ENCODE peak calls at places on chromosomes 6 and 20, in four cellular contexts. O is ovary; R is psoas muscle; A is naive thymus-derived CD4-positive, alpha-beta T cell. L is an unnamed sample. For H3K4me1, the result is how much of the 10 kb centered on the place peaks cover.

GRCh38 chr6:14734416-14735340 is 511.2 kb upstream of the JARID2 start:
- DNase-seq in R (no peak), O (no peak), A (peak), L (no peak)

GRCh38 chr6:152637422-152638047 is 373 bp upstream of the SYNE1 start:
- DNase-seq in R (no peak), A (no peak), O (no peak), L (peak)

GRCh38 chr6:14429396-14429795 is 311.8 kb downstream of the CD83 start:
- DNase-seq in R (no peak), A (no peak), O (no peak), L (no peak)

GRCh38 chr6:7726416-7727149 is 684 bp downstream of the BMP6 start:
- DNase-seq in R (peak), A (no peak), O (peak), L (peak)

GRCh38 chr6:35148167-35148741 is 7.1 kb upstream of the TCP11 start:
- DNase-seq in R (no peak), A (no peak), O (no peak), L (peak)

GRCh38 chr6:5085638-5086293 is 625 bp downstream of the PPP1R3G start:
- DNase-seq in O (peak), R (peak), A (no peak), L (peak)

GRCh38 chr20:23399568-23400241 is 21.6 kb downstream of the NAPB start:
- DNase-seq in R (no peak), A (no peak), O (no peak), L (no peak)

GRCh38 chr6:167139761-167140160 is 16.9 kb downstream of the CCR6 start:
- DNase-seq in A (no peak), R (no peak), O (no peak), L (no peak)

GRCh38 chr6:140486468-140487361 is 1112.3 kb upstream of the CITED2 start:
- DNase-seq in O (no peak), R (no peak), A (no peak), L (no peak)

GRCh38 chr6:90095788-90096187 is 200.9 kb downstream of the BACH2 start:
- DNase-seq in A (no peak), O (no peak), R (no peak), L (no peak)

GRCh38 chr6:85574932-85575598 is 18.6 kb downstream of the SNX14 start:
- DNase-seq in A (no peak), R (no peak), O (no peak), L (peak)

GRCh38 chr20:56987992-56988391 is 278.4 kb downstream of the BMP7 start:
- DNase-seq in A (no peak), O (no peak), R (no peak), L (no peak)

GRCh38 chr6:1406306-1407058 is 17.1 kb downstream of the FOXF2 start:
- DNase-seq in R (no peak), O (no peak), A (no peak), L (no peak)

GRCh38 chr6:1665214-1665613 is 55.5 kb downstream of the FOXC1 start:
- DNase-seq in A (no peak), R (no peak), O (no peak), L (no peak)

GRCh38 chr20:60851826-60852704 is 400.0 kb upstream of the CDH4 start:
- DNase-seq in R (no peak), A (no peak), O (no peak), L (no peak)

GRCh38 chr20:41182296-41183212 is 45.2 kb downstream of the PLCG1 start:
- DNase-seq in R (no peak), A (no peak), O (no peak), L (no peak)

GRCh38 chr6:10256113-10256690 is 158.7 kb downstream of the TFAP2A start:
- DNase-seq in O (no peak), A (no peak), R (no peak), L (no peak)

DNA sequence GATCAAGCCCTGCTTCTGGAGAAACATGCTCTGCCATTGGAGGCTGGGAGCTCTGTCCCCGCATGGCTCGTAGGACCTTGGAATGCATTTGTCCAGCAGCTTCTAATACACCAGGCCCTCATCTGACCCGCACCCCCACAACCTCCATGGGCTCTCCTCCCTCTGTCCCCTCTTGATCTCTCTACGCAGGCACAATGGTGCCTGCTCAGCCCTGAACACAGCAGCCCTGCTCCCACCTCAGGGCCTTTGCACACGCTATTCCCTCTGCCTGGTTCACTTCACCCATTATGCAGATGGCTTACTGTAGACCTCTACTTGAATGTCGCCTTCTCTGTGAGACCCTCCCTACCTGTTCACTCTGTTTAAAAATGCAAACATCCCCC is 27.0 kb upstream of the PTGIS start:
- DNase-seq in O (no peak), R (no peak), A (no peak), L (no peak)
- H3K4me1 ChIP-seq in O (under half), R (under half), A (under half), L (under half)

DNA sequence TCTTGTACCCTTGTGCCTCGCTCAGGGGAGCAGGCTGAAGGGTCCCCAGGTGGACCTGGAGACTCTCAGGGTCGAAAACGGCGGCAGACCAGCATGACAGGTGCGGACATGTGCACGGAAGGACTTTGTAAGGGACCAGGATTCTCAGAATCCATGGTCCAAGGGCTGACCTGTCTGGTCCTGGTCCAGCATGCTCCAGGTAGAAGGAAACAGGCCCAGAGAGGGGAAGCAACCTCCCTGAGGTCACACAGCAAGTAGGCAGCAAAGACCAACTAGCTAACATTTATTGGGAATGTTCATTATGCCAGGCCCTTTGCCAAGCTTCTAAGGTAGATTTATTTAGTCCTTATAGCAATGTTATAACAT is 5.9 kb downstream of the CDKN1A start:
- DNase-seq in R (no peak), O (no peak), A (no peak), L (no peak)
- H3K4me1 ChIP-seq in R (under half), O (under half), A (under half), L (under half)

GRCh38 chr6:56756791-56757582 is 114.3 kb upstream of the DST start:
- DNase-seq in O (no peak), R (no peak), A (no peak), L (no peak)

GRCh38 chr6:56758120-56758519 is 115.4 kb upstream of the DST start:
- DNase-seq in O (no peak), R (no peak), A (no peak), L (no peak)

GRCh38 chr6:56756219-56756789 is 113.6 kb upstream of the DST start:
- DNase-seq in R (no peak), A (no peak), O (no peak), L (no peak)

GRCh38 chr6:56758553-56758952 is 115.9 kb upstream of the DST start:
- DNase-seq in A (no peak), R (no peak), O (no peak), L (no peak)

DNA sequence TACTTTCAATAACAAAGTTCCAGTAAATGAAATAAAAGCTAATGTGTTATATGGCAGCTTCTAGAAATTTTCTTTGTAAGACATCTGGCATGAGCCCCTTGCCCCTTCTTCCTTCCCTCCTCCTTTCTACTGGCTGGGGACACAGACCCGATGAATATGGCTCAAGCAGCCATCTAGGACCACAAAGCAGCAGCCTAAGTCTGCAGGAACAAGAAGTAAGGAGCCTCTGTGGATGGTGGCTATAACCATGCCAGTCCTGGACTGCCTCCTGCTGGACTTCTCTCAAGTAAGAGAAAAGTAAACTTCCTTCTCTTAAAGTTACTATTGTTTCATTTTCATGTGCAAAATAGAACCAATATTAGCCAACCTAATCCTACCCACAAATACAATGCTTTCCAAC is 114.9 kb upstream of the DST start:
- DNase-seq in R (no peak), A (no peak), O (no peak), L (no peak)
- H3K4me1 ChIP-seq in R (under half), A (under half), O (under half), L (under half)

GRCh38 chr6:22845467-22845866 is 276.1 kb downstream of the HDGFL1 start:
- DNase-seq in R (no peak), A (no peak), O (no peak), L (no peak)
- H3K4me1 ChIP-seq in R (under half), A (under half), O (under half), L (under half)

GRCh38 chr20:17725094-17725835 is 25.5 kb downstream of the BANF2 start:
- DNase-seq in R (no peak), A (no peak), O (no peak), L (no peak)

GRCh38 chr20:17720755-17721154 is 21.0 kb downstream of the BANF2 start:
- DNase-seq in R (no peak), A (no peak), O (no peak), L (no peak)

GRCh38 chr20:17721802-17722486 is 22.2 kb downstream of the BANF2 start:
- DNase-seq in A (no peak), O (no peak), R (no peak), L (no peak)

GRCh38 chr20:17722493-17723300 is 22.9 kb downstream of the BANF2 start:
- DNase-seq in R (no peak), A (no peak), O (no peak), L (no peak)

DNA sequence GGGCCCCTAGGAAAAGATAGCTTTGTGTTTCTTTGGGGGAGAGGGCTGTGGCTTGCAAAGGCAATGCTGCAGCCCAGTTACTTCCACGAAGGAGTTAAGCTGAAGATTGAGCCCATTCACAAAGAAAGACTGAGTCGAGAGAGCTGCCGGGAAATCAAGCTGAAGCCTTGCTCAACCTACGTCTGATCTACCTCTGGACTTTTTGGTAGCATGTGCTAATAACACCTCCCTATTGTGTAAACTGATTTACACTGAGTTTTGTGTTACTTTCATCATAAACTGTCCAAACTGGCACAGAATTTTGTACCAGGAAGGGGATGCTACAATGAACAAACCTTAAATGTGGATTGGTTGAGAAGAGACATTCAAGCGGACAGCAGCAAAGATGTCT is 23.5 kb downstream of the BANF2 start:
- DNase-seq in O (no peak), R (no peak), A (no peak), L (no peak)
- H3K4me1 ChIP-seq in O (under half), R (under half), A (under half), L (under half)

DNA sequence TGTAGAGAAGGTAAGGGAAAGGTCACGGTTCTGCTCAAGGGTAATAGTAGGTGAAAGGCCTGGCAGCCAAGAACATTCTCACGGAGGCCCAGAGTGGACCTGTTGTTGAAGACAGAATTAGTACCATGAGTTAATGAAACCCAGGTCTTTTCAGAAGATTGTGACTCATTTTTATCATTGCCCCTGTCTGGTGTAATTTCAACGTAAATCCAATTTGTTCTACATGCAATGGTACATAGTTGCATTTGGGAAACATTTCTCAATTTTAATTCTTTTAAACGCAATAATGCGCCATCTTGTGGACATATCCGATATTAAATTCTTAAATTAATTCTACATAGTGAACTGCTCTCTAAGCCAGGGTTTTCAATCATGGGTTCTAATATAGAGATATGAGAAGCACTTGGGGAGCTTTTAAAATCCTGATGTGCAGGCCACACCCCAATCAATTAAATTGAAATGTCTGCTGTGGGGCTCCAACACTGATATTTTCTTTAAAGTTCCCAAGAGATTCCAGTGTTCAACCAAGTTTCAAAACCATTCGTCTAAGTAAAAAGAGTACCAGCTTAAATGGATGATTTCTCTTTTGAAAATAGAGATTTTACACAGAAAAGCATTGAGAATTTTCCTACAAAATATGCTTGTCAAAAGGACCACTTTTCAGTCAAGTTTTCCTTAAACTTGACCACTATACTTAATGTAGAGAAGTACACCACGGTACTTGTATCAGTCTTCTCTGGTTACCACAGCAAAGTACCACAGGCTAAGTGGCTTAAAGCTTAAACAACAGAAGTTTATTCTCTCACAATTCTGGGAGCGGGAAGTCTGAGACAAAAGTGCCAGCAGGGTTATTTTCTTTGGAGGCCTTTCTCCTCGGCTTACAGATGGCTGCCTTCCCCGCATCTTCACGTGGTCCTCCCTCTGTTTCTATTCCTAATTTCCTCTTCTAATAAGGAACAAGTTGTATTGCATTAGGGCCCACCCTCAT is 257.6 kb downstream of the PLCB1 start:
- DNase-seq in R (no peak), O (no peak), A (peak), L (no peak)
- H3K4me1 ChIP-seq in R (under half), O (under half), A (under half), L (under half)